ENCODE peak calls at places on chromosomes 1 and 21, in four cellular contexts. One of them, this sample, is unnamed.

GRCh38 chr1:156414440-156415064 is 45.5 kb downstream of the RHBG start:
- DNase-seq in K562: peak
- DNase-seq in GM12878: no peak
- DNase-seq in WTC11: peak
- DNase-seq in this sample: no peak

GRCh38 chr1:101653482-101653946 is 343.2 kb downstream of the OLFM3 start:
- DNase-seq in WTC11: peak
- DNase-seq in K562: no peak
- DNase-seq in GM12878: no peak
- DNase-seq in this sample: no peak

GRCh38 chr1:110421159-110421777 is 13.8 kb upstream of the LAMTOR5 start:
- DNase-seq in K562: no peak
- DNase-seq in GM12878: no peak
- DNase-seq in WTC11: no peak
- DNase-seq in this sample: no peak

GRCh38 chr1:71861022-71861421 is 421.3 kb downstream of the NEGR1 start:
- DNase-seq in WTC11: no peak
- DNase-seq in K562: no peak
- DNase-seq in GM12878: no peak
- DNase-seq in this sample: no peak

GRCh38 chr1:176032040-176032645 is 174.9 kb downstream of the COP1 start:
- DNase-seq in WTC11: no peak
- DNase-seq in K562: no peak
- DNase-seq in GM12878: no peak
- DNase-seq in this sample: no peak

GRCh38 chr1:220511183-220511582 is 16.8 kb upstream of the MARK1 start:
- DNase-seq in WTC11: no peak
- DNase-seq in K562: no peak
- DNase-seq in GM12878: no peak
- DNase-seq in this sample: no peak

GRCh38 chr1:53043271-53043670 is 18.7 kb upstream of the PODN start:
- DNase-seq in GM12878: no peak
- DNase-seq in WTC11: no peak
- DNase-seq in K562: no peak
- DNase-seq in this sample: peak

GRCh38 chr1:71850936-71851335 is 431.4 kb downstream of the NEGR1 start:
- DNase-seq in WTC11: no peak
- DNase-seq in GM12878: no peak
- DNase-seq in K562: no peak
- DNase-seq in this sample: no peak

GRCh38 chr1:32303358-32303757 is 11.5 kb downstream of the HDAC1 start:
- DNase-seq in K562: no peak
- DNase-seq in GM12878: no peak
- DNase-seq in WTC11: no peak
- DNase-seq in this sample: no peak

GRCh38 chr1:32299327-32299726 is 7.4 kb downstream of the HDAC1 start:
- DNase-seq in WTC11: no peak
- DNase-seq in GM12878: no peak
- DNase-seq in K562: peak
- DNase-seq in this sample: no peak

GRCh38 chr1:32305310-32305709 is 13.4 kb downstream of the HDAC1 start:
- DNase-seq in GM12878: no peak
- DNase-seq in K562: no peak
- DNase-seq in WTC11: no peak
- DNase-seq in this sample: no peak

GRCh38 chr1:32307313-32307712 is 15.4 kb downstream of the HDAC1 start:
- DNase-seq in K562: peak
- DNase-seq in GM12878: no peak
- DNase-seq in WTC11: no peak
- DNase-seq in this sample: no peak

GRCh38 chr1:32303997-32304622 is 12.2 kb downstream of the HDAC1 start:
- DNase-seq in WTC11: no peak
- DNase-seq in GM12878: no peak
- DNase-seq in K562: no peak
- DNase-seq in this sample: no peak
- TF ChIP-seq NR2C2 in WTC11: no peak
- TF ChIP-seq NR2C2 in GM12878: no peak
- TF ChIP-seq NR2C2 in K562: no peak
- TF ChIP-seq NR2C2 in this sample: no peak

GRCh38 chr1:81801032-81801833 is 499 bp downstream of the ADGRL2 start:
- DNase-seq in GM12878: no peak
- DNase-seq in WTC11: peak
- DNase-seq in K562: no peak
- DNase-seq in this sample: peak
- TF ChIP-seq NR2C2 in GM12878: no peak
- TF ChIP-seq NR2C2 in WTC11: no peak
- TF ChIP-seq NR2C2 in K562: no peak
- TF ChIP-seq NR2C2 in this sample: no peak

DNA sequence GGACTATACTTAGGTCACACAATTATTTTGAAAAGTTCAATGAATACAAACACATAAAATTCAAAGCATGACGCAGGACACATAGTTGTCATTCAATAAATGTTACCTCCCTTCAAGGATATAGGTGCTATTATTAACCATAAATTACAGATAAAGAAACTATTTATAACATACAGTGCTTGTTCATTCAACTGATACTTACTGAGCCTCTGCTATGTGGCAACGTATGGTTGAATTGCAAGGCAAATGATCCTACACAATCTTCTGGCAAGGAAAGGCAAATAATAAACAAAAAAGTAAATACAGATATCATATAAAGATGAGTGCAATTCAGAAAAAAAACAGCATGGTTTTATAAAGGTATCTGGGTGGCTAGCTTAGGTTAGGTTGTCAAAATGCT is 614.7 kb downstream of the LTN1 start:
- DNase-seq in GM12878: no peak
- DNase-seq in WTC11: no peak
- DNase-seq in K562: no peak
- DNase-seq in this sample: no peak
- TF ChIP-seq NR2C2 in GM12878: no peak
- TF ChIP-seq NR2C2 in WTC11: no peak
- TF ChIP-seq NR2C2 in K562: no peak
- TF ChIP-seq NR2C2 in this sample: no peak

DNA sequence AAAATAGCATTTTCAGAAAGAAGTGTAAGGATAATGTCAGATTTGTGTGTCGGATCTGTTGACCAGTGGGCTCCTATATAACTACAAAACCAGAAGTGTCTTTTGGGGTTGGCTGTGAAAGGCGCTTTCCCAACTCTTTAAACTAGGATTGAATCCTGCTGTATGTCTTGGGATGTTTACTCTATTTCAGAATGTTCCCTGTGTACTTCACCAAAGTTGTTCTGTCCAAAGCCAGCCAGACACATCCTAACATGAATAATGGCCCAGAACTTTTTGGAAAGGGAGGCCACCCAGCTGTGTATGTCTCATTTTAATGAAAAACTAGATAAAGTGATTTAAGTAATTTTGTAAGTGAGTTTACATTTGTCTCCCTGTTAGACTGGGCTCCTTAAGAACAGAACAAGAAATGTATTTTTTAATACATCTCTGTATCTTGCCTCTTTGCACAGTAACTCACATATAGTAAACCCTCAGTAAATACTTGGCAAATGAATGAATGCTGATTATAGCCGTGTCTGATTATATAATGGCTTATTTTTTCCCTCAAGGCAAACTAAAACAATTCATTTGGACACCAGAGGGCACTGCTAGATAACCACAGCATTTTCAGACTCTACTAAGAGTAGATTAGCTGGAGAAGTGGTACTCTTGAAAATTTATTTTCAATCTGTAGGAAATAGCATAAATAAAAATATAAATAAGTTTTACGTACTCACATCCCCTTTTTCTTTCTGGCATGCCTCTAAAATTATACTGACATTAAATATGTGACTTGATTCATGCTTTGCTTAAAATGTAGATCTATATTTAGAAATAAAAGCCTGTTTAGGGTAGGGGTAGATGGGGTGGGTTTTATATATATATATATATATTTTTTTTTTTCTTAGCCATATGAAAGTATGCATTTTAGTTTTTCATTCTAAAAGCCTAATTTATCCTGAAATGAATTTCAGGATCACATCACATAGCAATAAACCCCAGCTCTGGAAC is 23.8 kb downstream of the TSEN15 start:
- DNase-seq in GM12878: no peak
- DNase-seq in K562: peak
- DNase-seq in WTC11: no peak
- DNase-seq in this sample: peak
- TF ChIP-seq NR2C2 in GM12878: no peak
- TF ChIP-seq NR2C2 in K562: no peak
- TF ChIP-seq NR2C2 in WTC11: no peak
- TF ChIP-seq NR2C2 in this sample: no peak

GRCh38 chr1:154427173-154428139 is 22.3 kb downstream of the IL6R start:
- DNase-seq in GM12878: no peak
- DNase-seq in WTC11: no peak
- DNase-seq in K562: no peak
- DNase-seq in this sample: peak
- TF ChIP-seq NR2C2 in GM12878: no peak
- TF ChIP-seq NR2C2 in WTC11: no peak
- TF ChIP-seq NR2C2 in K562: no peak
- TF ChIP-seq NR2C2 in this sample: no peak

GRCh38 chr1:235160395-235160964 is 570 bp downstream of the RBM34 start:
- DNase-seq in WTC11: no peak
- DNase-seq in GM12878: no peak
- DNase-seq in K562: no peak
- DNase-seq in this sample: peak
- TF ChIP-seq NR2C2 in WTC11: no peak
- TF ChIP-seq NR2C2 in GM12878: no peak
- TF ChIP-seq NR2C2 in K562: no peak
- TF ChIP-seq NR2C2 in this sample: no peak

GRCh38 chr1:64098436-64098835 is 105.0 kb upstream of the UBE2U start:
- DNase-seq in GM12878: no peak
- DNase-seq in WTC11: no peak
- DNase-seq in K562: no peak
- DNase-seq in this sample: no peak

GRCh38 chr1:64095832-64096231 is 107.6 kb upstream of the UBE2U start:
- DNase-seq in GM12878: no peak
- DNase-seq in WTC11: no peak
- DNase-seq in K562: no peak
- DNase-seq in this sample: no peak

GRCh38 chr1:64097859-64098258 is 105.6 kb upstream of the UBE2U start:
- DNase-seq in K562: no peak
- DNase-seq in WTC11: no peak
- DNase-seq in GM12878: no peak
- DNase-seq in this sample: no peak

GRCh38 chr1:64100791-64101190 is 102.6 kb upstream of the UBE2U start:
- DNase-seq in K562: no peak
- DNase-seq in GM12878: no peak
- DNase-seq in WTC11: no peak
- DNase-seq in this sample: no peak

GRCh38 chr1:64098856-64099606 is 104.4 kb upstream of the UBE2U start:
- DNase-seq in WTC11: no peak
- DNase-seq in GM12878: no peak
- DNase-seq in K562: no peak
- DNase-seq in this sample: no peak
- TF ChIP-seq NR2C2 in WTC11: no peak
- TF ChIP-seq NR2C2 in GM12878: no peak
- TF ChIP-seq NR2C2 in K562: no peak
- TF ChIP-seq NR2C2 in this sample: no peak

GRCh38 chr21:43317959-43318358 is 109.0 kb downstream of the SIK1 start:
- DNase-seq in K562: peak
- DNase-seq in GM12878: no peak
- DNase-seq in WTC11: no peak
- DNase-seq in this sample: no peak
- TF ChIP-seq NR2C2 in K562: no peak
- TF ChIP-seq NR2C2 in GM12878: no peak
- TF ChIP-seq NR2C2 in WTC11: no peak
- TF ChIP-seq NR2C2 in this sample: no peak

GRCh38 chr1:245609354-245609753 is 454.6 kb downstream of the KIF26B start:
- DNase-seq in K562: no peak
- DNase-seq in WTC11: no peak
- DNase-seq in GM12878: no peak
- DNase-seq in this sample: no peak

GRCh38 chr1:245614476-245614875 is 459.7 kb downstream of the KIF26B start:
- DNase-seq in GM12878: no peak
- DNase-seq in WTC11: no peak
- DNase-seq in K562: no peak
- DNase-seq in this sample: no peak

GRCh38 chr1:245614986-245615385 is 460.2 kb downstream of the KIF26B start:
- DNase-seq in WTC11: no peak
- DNase-seq in GM12878: no peak
- DNase-seq in K562: no peak
- DNase-seq in this sample: no peak

GRCh38 chr1:245606157-245606725 is 451.5 kb downstream of the KIF26B start:
- DNase-seq in K562: no peak
- DNase-seq in GM12878: no peak
- DNase-seq in WTC11: no peak
- DNase-seq in this sample: no peak

DNA sequence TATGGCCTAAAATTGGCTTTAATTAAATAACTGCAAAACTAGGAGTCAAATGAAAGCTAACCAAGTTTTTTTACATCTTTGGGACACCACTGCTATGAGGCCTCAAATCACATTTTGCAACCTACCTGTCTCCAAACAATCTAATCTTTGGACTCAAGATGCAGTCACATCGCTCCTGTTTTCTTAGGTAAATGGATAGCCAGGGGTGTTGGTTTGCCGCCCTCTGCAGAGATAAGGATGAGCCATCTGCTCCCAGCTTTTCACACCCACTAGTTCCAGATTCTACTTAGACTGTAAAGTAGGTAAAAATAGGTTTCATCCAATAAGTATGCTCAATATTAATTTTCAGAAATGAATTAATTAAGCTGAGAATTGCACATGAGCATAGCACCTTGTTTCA is 456.5 kb downstream of the KIF26B start:
- DNase-seq in GM12878: no peak
- DNase-seq in K562: no peak
- DNase-seq in WTC11: no peak
- DNase-seq in this sample: no peak
- TF ChIP-seq NR2C2 in GM12878: no peak
- TF ChIP-seq NR2C2 in K562: no peak
- TF ChIP-seq NR2C2 in WTC11: no peak
- TF ChIP-seq NR2C2 in this sample: no peak